ENCODE peak calls at places on chromosomes 4 and X, in six cellular contexts. R is H9; G is HFF-Myc; S is mesothelial cell of epicardium; J is CD8-positive, alpha-beta T cell; N is psoas muscle. P is an unnamed sample.

GRCh38 chr4:185082549-185082948 is 60.5 kb upstream of the SLC25A4 start:
- DNase-seq in N (no peak), G (no peak), R (no peak), J (no peak), S (no peak), P (no peak)

GRCh38 chrX:134998246-134998645 is 7.5 kb downstream of the SMIM10 start:
- DNase-seq in R (no peak), G (no peak), J (no peak), S (no peak), N (no peak), P (no peak)

GRCh38 chr4:152609460-152609859 is 70.3 kb downstream of the TMEM154 start:
- DNase-seq in J (no peak), N (no peak), G (no peak), R (no peak), S (no peak), P (no peak)

GRCh38 chrX:132984058-132984650 is 25.7 kb upstream of the HS6ST2 start:
- DNase-seq in N (no peak), J (no peak), S (no peak), G (no peak), R (no peak), P (no peak)

GRCh38 chr4:123163501-123163900 is 233.1 kb upstream of the SPRY1 start:
- DNase-seq in J (no peak), G (no peak), S (no peak), N (no peak), R (no peak), P (no peak)

GRCh38 chrX:134718329-134719317 is 60.4 kb upstream of the PLAC1 start:
- DNase-seq in N (peak; percentile 48), R (no peak), G (peak; percentile 98), J (no peak), S (no peak), P (peak; percentile 80)

GRCh38 chrX:72216973-72217372 is 21.9 kb downstream of the ERCC6L start:
- DNase-seq in S (no peak), J (no peak), G (no peak), R (no peak), N (no peak), P (no peak)

GRCh38 chr4:151979835-151980234 is 219.0 kb upstream of the GATB start:
- DNase-seq in R (no peak), S (no peak), N (no peak), J (no peak), G (no peak), P (no peak)

GRCh38 chr4:53557601-53558000 is 33.7 kb downstream of the LNX1 start:
- DNase-seq in N (no peak), S (no peak), G (no peak), J (no peak), R (no peak), P (no peak)

GRCh38 chr4:6121276-6121850 is 79.0 kb downstream of the JAKMIP1 start:
- DNase-seq in R (peak; percentile 15), N (no peak), S (no peak), G (no peak), J (no peak), P (no peak)

GRCh38 chr4:153160856-153161598 is 43.2 kb upstream of the TRIM2 start:
- DNase-seq in J (no peak), G (no peak), S (no peak), N (no peak), R (no peak), P (no peak)

GRCh38 chr4:41873380-41874295 is 61.6 kb upstream of the TMEM33 start:
- DNase-seq in G (no peak), J (no peak), N (no peak), R (peak; percentile 65), S (no peak), P (no peak)

GRCh38 chr4:173990126-173990878 is 293.2 kb downstream of the FBXO8 start:
- DNase-seq in R (no peak), G (peak; percentile 5), J (no peak), S (no peak), N (no peak), P (no peak)

GRCh38 chr4:73440653-73441052 is 4.6 kb downstream of the AFP start:
- DNase-seq in R (no peak), S (no peak), G (no peak), J (no peak), N (no peak), P (no peak)

GRCh38 chrX:71103110-71103983 is 3.2 kb downstream of the CXorf65 start:
- DNase-seq in J (no peak), S (no peak), N (no peak), G (no peak), R (peak; percentile 56), P (no peak)

GRCh38 chr4:91064157-91064853 is 937.1 kb downstream of the CCSER1 start:
- DNase-seq in N (no peak), J (no peak), G (no peak), S (peak; percentile 71), R (no peak), P (no peak)

GRCh38 chrX:9369802-9370291 is 95.0 kb upstream of the TBL1X start:
- DNase-seq in R (no peak), J (no peak), G (no peak), N (no peak), S (no peak), P (no peak)

GRCh38 chr4:167219090-167219489 is 15.2 kb downstream of the SPOCK3 start:
- DNase-seq in N (no peak), G (no peak), R (no peak), J (no peak), S (no peak), P (no peak)

GRCh38 chr4:1748465-1748995 is 27.2 kb downstream of the TACC3 start:
- DNase-seq in G (peak; percentile 21), J (peak; percentile 65), S (peak; percentile 92), N (peak; percentile 79), R (peak; percentile 85), P (no peak)

GRCh38 chr4:122083356-122083755 is 68.8 kb upstream of the BLTP1 start:
- DNase-seq in G (no peak), J (no peak), S (no peak), N (no peak), R (no peak), P (no peak)

GRCh38 chr4:1029957-1030520 is 18.6 kb downstream of the FGFRL1 start:
- DNase-seq in J (no peak), G (no peak), S (no peak), R (peak; percentile 72), N (no peak), P (no peak)

GRCh38 chrX:57915680-57916079 is 5.4 kb upstream of the ZXDA start:
- DNase-seq in G (no peak), J (no peak), R (no peak), N (no peak), S (no peak), P (no peak)
- TF ChIP-seq CTCF in G (no peak), J (no peak), R (no peak), N (no peak), S (no peak), P (no peak)

GRCh38 chrX:120660638-120661037 is 30.8 kb upstream of the C1GALT1C1 start:
- DNase-seq in N (no peak), S (no peak), G (no peak), J (no peak), R (no peak), P (no peak)

GRCh38 chrX:120668357-120668756 is 38.5 kb upstream of the C1GALT1C1 start:
- DNase-seq in R (no peak), S (no peak), N (no peak), J (no peak), G (no peak), P (no peak)

GRCh38 chrX:120664081-120664480 is 34.2 kb upstream of the C1GALT1C1 start:
- DNase-seq in G (no peak), J (no peak), S (no peak), R (no peak), N (no peak), P (no peak)
- TF ChIP-seq CTCF in G (no peak), J (peak; percentile 34), S (peak; percentile 52), R (no peak), N (peak; percentile 24), P (no peak)

GRCh38 chr4:99457676-99458075 is 22.5 kb upstream of the ADH7 start:
- DNase-seq in R (no peak), N (no peak), J (no peak), S (no peak), G (no peak), P (no peak)

GRCh38 chr4:99458911-99459447 is 23.8 kb upstream of the ADH7 start:
- DNase-seq in N (no peak), R (no peak), J (no peak), G (no peak), S (no peak), P (no peak)

GRCh38 chr4:99459546-99460042 is 24.5 kb upstream of the ADH7 start:
- DNase-seq in R (no peak), J (no peak), G (no peak), N (no peak), S (no peak), P (no peak)

GRCh38 chr4:99461623-99462401 is 26.7 kb upstream of the ADH7 start:
- DNase-seq in S (no peak), J (no peak), R (no peak), G (no peak), N (no peak), P (no peak)

DNA sequence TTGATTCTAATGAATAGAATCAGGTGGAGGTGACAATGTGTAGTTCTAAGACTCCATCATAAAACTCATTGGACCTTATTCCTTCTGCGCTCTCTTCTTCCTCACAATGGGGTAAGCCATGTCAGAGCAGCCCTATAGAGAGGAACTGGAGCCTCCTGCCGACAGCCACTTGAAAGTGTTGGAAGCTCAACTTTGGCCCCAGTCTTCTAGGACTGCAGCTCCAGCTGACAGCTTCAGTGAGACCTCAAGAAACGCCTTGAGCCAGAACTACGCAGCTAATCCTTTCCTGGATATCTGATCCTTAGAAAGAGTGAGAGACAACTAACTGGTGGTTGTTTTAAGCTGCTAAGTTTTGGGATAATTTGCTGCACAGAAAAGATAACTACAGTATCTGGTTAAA is 22.1 kb upstream of the ADH7 start:
- DNase-seq in R (no peak), G (no peak), S (no peak), N (no peak), J (no peak), P (no peak)
- TF ChIP-seq CTCF in R (no peak), G (peak; percentile 9), S (no peak), N (no peak), J (no peak), P (peak; percentile 22)

GRCh38 chr4:23931489-23931830 is 41.6 kb upstream of the PPARGC1A start:
- DNase-seq in J (no peak), S (no peak), G (no peak), N (no peak), R (no peak), P (no peak)

GRCh38 chr4:23934915-23935314 is 45.1 kb upstream of the PPARGC1A start:
- DNase-seq in R (no peak), J (no peak), G (no peak), N (peak; percentile 88), S (no peak), P (peak; percentile 77)

GRCh38 chr4:23934223-23934622 is 44.4 kb upstream of the PPARGC1A start:
- DNase-seq in S (no peak), J (no peak), R (peak; percentile 56), N (no peak), G (no peak), P (no peak)

GRCh38 chr4:23932186-23932585 is 42.3 kb upstream of the PPARGC1A start:
- DNase-seq in N (no peak), G (no peak), S (no peak), R (peak; percentile 44), J (no peak), P (no peak)

GRCh38 chr4:23932935-23933334 is 43.1 kb upstream of the PPARGC1A start:
- DNase-seq in R (peak; percentile 68), N (no peak), J (no peak), S (no peak), G (no peak), P (no peak)
- TF ChIP-seq CTCF in R (peak; percentile 73), N (peak; percentile 21), J (no peak), S (no peak), G (peak; percentile 30), P (peak; percentile 52)